ENCODE peak calls at places on chromosomes 11 and 22, in five cellular contexts. J is HT-29, Q is type B pancreatic cell, N is endothelial cell, T is HCT116. Y is an unnamed sample.

GRCh38 chr11:30960387-30960992 is 374.3 kb upstream of the MPPED2 start:
- DNase-seq in N (no peak), T (peak), Q (no peak), J (peak), Y (no peak)

GRCh38 chr11:7314811-7315604 is 63.3 kb downstream of the SYT9 start:
- DNase-seq in Q (no peak), T (no peak), J (no peak), N (no peak), Y (no peak)

GRCh38 chr22:48758021-48758561 is 1069.6 kb downstream of the BRD1 start:
- DNase-seq in T (no peak), N (peak), Q (peak), J (no peak), Y (peak)

GRCh38 chr22:27462190-27462589 is 339.4 kb downstream of the MN1 start:
- DNase-seq in J (no peak), Q (no peak), N (no peak), T (no peak), Y (no peak)

GRCh38 chr11:115338476-115338875 is 165.7 kb downstream of the CADM1 start:
- DNase-seq in N (no peak), J (no peak), Q (no peak), T (no peak), Y (no peak)

GRCh38 chr22:45470871-45471270 is 31.8 kb upstream of the FBLN1 start:
- DNase-seq in N (no peak), Q (no peak), J (no peak), T (no peak), Y (no peak)

GRCh38 chr11:65279713-65280459 is 18.1 kb downstream of the POLA2 start:
- DNase-seq in T (peak), N (no peak), Q (no peak), J (peak), Y (no peak)

GRCh38 chr11:13666708-13667107 is 1.8 kb upstream of the FAR1 start:
- DNase-seq in N (no peak), T (no peak), Q (no peak), J (no peak), Y (no peak)

GRCh38 chr22:27634043-27634442 is 167.5 kb downstream of the MN1 start:
- DNase-seq in N (no peak), T (no peak), J (no peak), Q (no peak), Y (no peak)

GRCh38 chr11:64510759-64511158 is 80.3 kb upstream of the SLC22A12 start:
- DNase-seq in J (no peak), Q (no peak), N (no peak), T (no peak), Y (no peak)

GRCh38 chr11:93570759-93571413 is 27.7 kb upstream of the SMCO4 start:
- DNase-seq in J (no peak), T (no peak), Q (no peak), N (no peak), Y (no peak)

GRCh38 chr11:115653076-115653475 is 148.9 kb upstream of the CADM1 start:
- DNase-seq in Q (no peak), J (no peak), T (no peak), N (no peak), Y (no peak)

GRCh38 chr22:30636226-30637077 is 871 bp downstream of the SLC35E4 start:
- DNase-seq in J (peak), Q (no peak), T (no peak), N (peak), Y (peak)

GRCh38 chr11:128095459-128096096 is 491.8 kb downstream of the ETS1 start:
- DNase-seq in T (peak), J (peak), N (no peak), Q (no peak), Y (no peak)

Y was measured in WTC11.